ENCODE peak calls at places on chromosomes 1 and 21, in four cellular contexts. A, B, M and I are unnamed samples.

GRCh38 chr1:160400284-160400645 is at the start of gene VANGL2:
- DNase-seq in A (no peak), B (no peak), M (peak; percentile 35), I (no peak)

GRCh38 chr1:202578001-202578500 is 132.2 kb downstream of the SYT2 start:
- DNase-seq in A (no peak), B (no peak), M (no peak), I (no peak)

GRCh38 chr1:107493111-107493716 is 352.4 kb downstream of the NTNG1 start:
- DNase-seq in A (no peak), B (no peak), M (no peak), I (no peak)

GRCh38 chr1:206890690-206891089 is 6.6 kb upstream of the IL24 start:
- DNase-seq in A (no peak), B (no peak), M (peak; percentile 70), I (no peak)

GRCh38 chr1:218666263-218666662 is 321.1 kb downstream of the TGFB2 start:
- DNase-seq in A (no peak), B (no peak), M (peak; percentile 34), I (no peak)

GRCh38 chr1:51296379-51297357 is 33.7 kb downstream of the TTC39A start:
- DNase-seq in A (peak; percentile 79), B (no peak), M (peak; percentile 78), I (peak; percentile 89)

GRCh38 chr1:81226603-81226928 is 574.2 kb upstream of the ADGRL2 start:
- DNase-seq in A (no peak), B (no peak), M (no peak), I (no peak)

GRCh38 chr21:23949493-23949892 is 1657.8 kb downstream of the MRPL39 start:
- DNase-seq in A (no peak), B (no peak), M (no peak), I (no peak)

GRCh38 chr1:115748396-115749130 is 20.0 kb downstream of the CASQ2 start:
- DNase-seq in A (no peak), B (peak; percentile 6), M (peak; percentile 65), I (no peak)

GRCh38 chr21:44876849-44877575 is 3.5 kb upstream of the PTTG1IP start:
- DNase-seq in A (no peak), B (no peak), M (no peak), I (no peak)

GRCh38 chr1:235075955-235076308 is 52.7 kb downstream of the TOMM20 start:
- DNase-seq in A (no peak), B (no peak), M (no peak), I (no peak)

GRCh38 chr1:99579691-99580171 is 66.2 kb upstream of the PALMD start:
- DNase-seq in A (no peak), B (no peak), M (peak; percentile 14), I (no peak)

GRCh38 chr21:43827015-43827611 is 37.7 kb downstream of the RRP1 start:
- DNase-seq in A (no peak), B (no peak), M (peak; percentile 85), I (no peak)

GRCh38 chr1:34696230-34696629 is 58.6 kb upstream of the GJB5 start:
- DNase-seq in A (no peak), B (no peak), M (peak; percentile 44), I (no peak)

GRCh38 chr21:37071561-37072238 is 1.2 kb downstream of the PIGP start:
- DNase-seq in A (no peak), B (no peak), M (peak; percentile 93), I (peak; percentile 89)

GRCh38 chr1:206012086-206012859 is 9.1 kb upstream of the RAB7B start:
- DNase-seq in A (peak; percentile 50), B (no peak), M (no peak), I (no peak)

GRCh38 chr1:84847253-84848247 is 45.5 kb downstream of the LPAR3 start:
- DNase-seq in A (no peak), B (peak; percentile 81), M (peak; percentile 99), I (peak; percentile 75)

GRCh38 chr21:36104306-36105300 is 30.3 kb upstream of the CBR3 start:
- DNase-seq in A (no peak), B (no peak), M (peak; percentile 21), I (no peak)

GRCh38 chr1:190904091-190904695 is 426.5 kb upstream of the BRINP3 start:
- DNase-seq in A (no peak), B (no peak), M (no peak), I (no peak)

GRCh38 chr1:150302338-150302737 is 8.7 kb downstream of the MRPS21 start:
- DNase-seq in A (no peak), B (no peak), M (no peak), I (no peak)

GRCh38 chr1:30723296-30723897 is at the start of gene MATN1:
- DNase-seq in A (no peak), B (no peak), M (no peak), I (no peak)

GRCh38 chr1:163068716-163069115 is 445 bp upstream of the RGS4 start:
- DNase-seq in A (no peak), B (no peak), M (peak; percentile 52), I (no peak)

GRCh38 chr21:45990741-45991605 is 9.4 kb downstream of the COL6A1 start:
- DNase-seq in A (no peak), B (no peak), M (no peak), I (peak; percentile 76)

GRCh38 chr1:31036749-31037500 is 28.6 kb downstream of the PUM1 start:
- DNase-seq in A (no peak), B (no peak), M (peak; percentile 26), I (no peak)

GRCh38 chr1:167137285-167138192 is 43.7 kb downstream of the STYXL2 start:
- DNase-seq in A (no peak), B (no peak), M (no peak), I (no peak)

GRCh38 chr1:224454337-224455055 is 19.9 kb upstream of the WDR26 start:
- DNase-seq in A (no peak), B (no peak), M (no peak), I (no peak)

GRCh38 chr1:58249729-58250586 is 296.6 kb downstream of the OMA1 start:
- DNase-seq in A (no peak), B (no peak), M (peak; percentile 58), I (no peak)

GRCh38 chr21:15928686-15929085 is 198.9 kb downstream of the USP25 start:
- DNase-seq in A (no peak), B (no peak), M (no peak), I (no peak)

GRCh38 chr1:6500446-6501406 is 9.3 kb upstream of the PLEKHG5 start:
- DNase-seq in A (no peak), B (no peak), M (no peak), I (no peak)

GRCh38 chr1:237105826-237106225 is 63.8 kb downstream of the RYR2 start:
- DNase-seq in A (no peak), B (no peak), M (no peak), I (no peak)

GRCh38 chr21:26469789-26470188 is 103.3 kb downstream of the CYYR1 start:
- DNase-seq in A (no peak), B (peak; percentile 49), M (peak; percentile 81), I (no peak)